ENCODE peak calls at places on chromosomes 16 and 17, in six cellular contexts. One of them, this sample, is unnamed.

GRCh38 chr17:27579897-27580321 is 51.1 kb upstream of the LGALS9 start:
- DNase-seq in H54: no peak
- DNase-seq in heart left ventricle: peak; percentile 3
- DNase-seq in suprapubic skin: no peak
- DNase-seq in testis: no peak
- DNase-seq in GM12891: no peak
- DNase-seq in this sample: peak; percentile 92

GRCh38 chr17:76740329-76741118 is 2.6 kb downstream of the MFSD11 start:
- DNase-seq in H54: no peak
- DNase-seq in heart left ventricle: peak; percentile 56
- DNase-seq in suprapubic skin: no peak
- DNase-seq in testis: no peak
- DNase-seq in GM12891: no peak
- DNase-seq in this sample: no peak

GRCh38 chr16:15484662-15485061 is 50.3 kb downstream of the BMERB1 start:
- DNase-seq in H54: no peak
- DNase-seq in heart left ventricle: no peak
- DNase-seq in suprapubic skin: no peak
- DNase-seq in testis: no peak
- DNase-seq in GM12891: no peak
- DNase-seq in this sample: no peak

GRCh38 chr16:7236824-7237410 is 95.7 kb upstream of the RBFOX1 start:
- DNase-seq in H54: no peak
- DNase-seq in heart left ventricle: no peak
- DNase-seq in suprapubic skin: no peak
- DNase-seq in testis: no peak
- DNase-seq in GM12891: no peak
- DNase-seq in this sample: no peak

GRCh38 chr16:71722801-71723536 is 1.5 kb downstream of the PHLPP2 start:
- DNase-seq in H54: peak; percentile 86
- DNase-seq in heart left ventricle: peak; percentile 74
- DNase-seq in suprapubic skin: peak; percentile 85
- DNase-seq in testis: peak; percentile 67
- DNase-seq in GM12891: peak; percentile 49
- DNase-seq in this sample: peak; percentile 77

GRCh38 chr17:8534498-8535188 is 95.9 kb downstream of the MYH10 start:
- DNase-seq in H54: no peak
- DNase-seq in heart left ventricle: no peak
- DNase-seq in suprapubic skin: no peak
- DNase-seq in testis: no peak
- DNase-seq in GM12891: no peak
- DNase-seq in this sample: no peak

GRCh38 chr17:13099906-13100305 is 82.1 kb upstream of the ELAC2 start:
- DNase-seq in H54: no peak
- DNase-seq in heart left ventricle: no peak
- DNase-seq in suprapubic skin: no peak
- DNase-seq in testis: no peak
- DNase-seq in GM12891: no peak
- DNase-seq in this sample: no peak

GRCh38 chr17:48628641-48629410 is 2.7 kb upstream of the HOXB9 start:
- DNase-seq in H54: no peak
- DNase-seq in heart left ventricle: no peak
- DNase-seq in suprapubic skin: no peak
- DNase-seq in testis: no peak
- DNase-seq in GM12891: no peak
- DNase-seq in this sample: no peak

GRCh38 chr17:80270836-80271235 is 10.2 kb downstream of the RNF213 start:
- DNase-seq in H54: no peak
- DNase-seq in heart left ventricle: no peak
- DNase-seq in suprapubic skin: no peak
- DNase-seq in testis: peak; percentile 81
- DNase-seq in GM12891: no peak
- DNase-seq in this sample: peak; percentile 40

GRCh38 chr17:1907818-1908698 is 78.3 kb downstream of the RPA1 start:
- DNase-seq in H54: no peak
- DNase-seq in heart left ventricle: no peak
- DNase-seq in suprapubic skin: no peak
- DNase-seq in testis: peak; percentile 42
- DNase-seq in GM12891: no peak
- DNase-seq in this sample: no peak

GRCh38 chr17:4220655-4221054 is 43.1 kb downstream of the ANKFY1 start:
- DNase-seq in H54: no peak
- DNase-seq in heart left ventricle: no peak
- DNase-seq in suprapubic skin: no peak
- DNase-seq in testis: peak; percentile 55
- DNase-seq in GM12891: no peak
- DNase-seq in this sample: no peak

GRCh38 chr16:7755347-7755746 is 422.7 kb downstream of the RBFOX1 start:
- DNase-seq in H54: no peak
- DNase-seq in heart left ventricle: no peak
- DNase-seq in suprapubic skin: no peak
- DNase-seq in testis: no peak
- DNase-seq in GM12891: no peak
- DNase-seq in this sample: no peak

GRCh38 chr17:45930420-45930951 is 36.1 kb downstream of the MAPT start:
- DNase-seq in H54: no peak
- DNase-seq in heart left ventricle: no peak
- DNase-seq in suprapubic skin: no peak
- DNase-seq in testis: no peak
- DNase-seq in GM12891: no peak
- DNase-seq in this sample: no peak

GRCh38 chr17:80061421-80061820 is 25.0 kb downstream of the CCDC40 start:
- DNase-seq in H54: no peak
- DNase-seq in heart left ventricle: no peak
- DNase-seq in suprapubic skin: no peak
- DNase-seq in testis: no peak
- DNase-seq in GM12891: no peak
- DNase-seq in this sample: no peak

GRCh38 chr16:83727018-83727417 is 80.8 kb upstream of the HSBP1 start:
- DNase-seq in H54: no peak
- DNase-seq in heart left ventricle: no peak
- DNase-seq in suprapubic skin: no peak
- DNase-seq in testis: peak; percentile 20
- DNase-seq in GM12891: no peak
- DNase-seq in this sample: no peak

GRCh38 chr17:81888988-81889595 is 2.3 kb downstream of the ALYREF start:
- DNase-seq in H54: no peak
- DNase-seq in heart left ventricle: no peak
- DNase-seq in suprapubic skin: peak; percentile 62
- DNase-seq in testis: no peak
- DNase-seq in GM12891: no peak
- DNase-seq in this sample: no peak

GRCh38 chr17:31467502-31468256 is 76.2 kb downstream of the RAB11FIP4 start:
- DNase-seq in H54: no peak
- DNase-seq in heart left ventricle: no peak
- DNase-seq in suprapubic skin: no peak
- DNase-seq in testis: peak; percentile 41
- DNase-seq in GM12891: no peak
- DNase-seq in this sample: no peak

GRCh38 chr16:16133943-16134604 is 89.2 kb downstream of the ABCC6 start:
- DNase-seq in H54: no peak
- DNase-seq in heart left ventricle: no peak
- DNase-seq in suprapubic skin: no peak
- DNase-seq in testis: no peak
- DNase-seq in GM12891: no peak
- DNase-seq in this sample: no peak

GRCh38 chr16:30370444-30371247 is at the start of gene TBC1D10B:
- DNase-seq in H54: peak; percentile 99
- DNase-seq in heart left ventricle: peak; percentile 99
- DNase-seq in suprapubic skin: peak; percentile 99
- DNase-seq in testis: peak; percentile 99
- DNase-seq in GM12891: peak; percentile 92
- DNase-seq in this sample: peak; percentile 100
- TF ChIP-seq POLR2A in H54: peak; percentile 56
- TF ChIP-seq POLR2A in heart left ventricle: peak; percentile 73
- TF ChIP-seq POLR2A in suprapubic skin: no peak
- TF ChIP-seq POLR2A in testis: peak; percentile 5
- TF ChIP-seq POLR2A in GM12891: no peak
- TF ChIP-seq POLR2A in this sample: peak; percentile 54

DNA sequence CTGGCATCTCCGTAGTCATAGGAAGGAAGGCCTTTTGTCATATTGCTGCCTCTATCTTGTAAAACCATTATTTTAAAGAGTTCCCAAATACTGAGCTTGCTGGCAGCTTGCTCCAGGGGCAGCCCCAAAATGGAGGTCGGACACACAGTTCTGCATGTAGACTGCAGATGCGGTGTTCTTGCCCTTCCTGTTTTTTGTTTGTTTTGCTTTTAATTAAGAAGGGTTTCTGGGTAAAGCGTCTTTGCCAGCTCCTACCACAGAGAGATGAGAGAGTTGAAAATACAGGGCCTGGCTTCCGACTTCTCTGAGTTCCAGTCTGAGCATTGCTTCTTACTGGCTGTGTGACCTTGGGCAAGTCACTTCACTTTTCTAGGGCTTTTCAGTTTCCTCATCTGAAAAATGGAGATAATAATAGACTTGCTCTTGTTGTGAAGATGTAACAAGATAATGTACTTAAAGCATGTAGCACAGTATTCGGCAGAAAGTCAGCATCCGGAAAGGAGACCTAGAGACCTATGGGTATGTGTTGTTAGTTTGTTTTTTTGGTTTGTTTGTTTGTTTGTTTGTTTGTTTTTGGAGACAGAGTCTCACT is 67.8 kb upstream of the GSE1 start:
- DNase-seq in H54: no peak
- DNase-seq in heart left ventricle: no peak
- DNase-seq in suprapubic skin: no peak
- DNase-seq in testis: no peak
- DNase-seq in GM12891: no peak
- DNase-seq in this sample: no peak
- TF ChIP-seq POLR2A in H54: no peak
- TF ChIP-seq POLR2A in heart left ventricle: no peak
- TF ChIP-seq POLR2A in suprapubic skin: no peak
- TF ChIP-seq POLR2A in testis: no peak
- TF ChIP-seq POLR2A in GM12891: no peak
- TF ChIP-seq POLR2A in this sample: no peak

GRCh38 chr17:44733753-44734152 is 25.0 kb upstream of the ADAM11 start:
- DNase-seq in H54: no peak
- DNase-seq in heart left ventricle: no peak
- DNase-seq in suprapubic skin: no peak
- DNase-seq in testis: no peak
- DNase-seq in GM12891: no peak
- DNase-seq in this sample: peak; percentile 12
- TF ChIP-seq POLR2A in H54: no peak
- TF ChIP-seq POLR2A in heart left ventricle: no peak
- TF ChIP-seq POLR2A in suprapubic skin: no peak
- TF ChIP-seq POLR2A in testis: no peak
- TF ChIP-seq POLR2A in GM12891: no peak
- TF ChIP-seq POLR2A in this sample: no peak

GRCh38 chr16:71540-72341 is 690 bp downstream of the RHBDF1 start:
- DNase-seq in H54: peak; percentile 93
- DNase-seq in heart left ventricle: peak; percentile 82
- DNase-seq in suprapubic skin: peak; percentile 89
- DNase-seq in testis: peak; percentile 80
- DNase-seq in GM12891: no peak
- DNase-seq in this sample: no peak
- TF ChIP-seq POLR2A in H54: peak; percentile 60
- TF ChIP-seq POLR2A in heart left ventricle: peak; percentile 50
- TF ChIP-seq POLR2A in suprapubic skin: no peak
- TF ChIP-seq POLR2A in testis: no peak
- TF ChIP-seq POLR2A in GM12891: no peak
- TF ChIP-seq POLR2A in this sample: no peak